ENCODE peak calls at places on chromosomes 11 and 22, in eight cellular contexts. R is stomach, Z is neural progenitor cell, L is GM23248, F is tibial artery, X is pancreas, Y is A549, V is heart right ventricle. W is an unnamed sample. For H3K9me3, the result is how much of the 10 kb centered on the place peaks cover.

GRCh38 chr11:91768783-91769182 is 455.8 kb upstream of the FAT3 start:
- DNase-seq in X (no peak), F (no peak), Y (no peak), R (no peak), L (no peak), V (no peak), Z (no peak), W (no peak)

GRCh38 chr11:45927332-45927683 is 4.9 kb downstream of the LARGE2 start:
- DNase-seq in X (peak), F (no peak), L (no peak), Y (no peak), V (no peak), Z (no peak), R (no peak), W (no peak)

GRCh38 chr22:27420186-27420816 is 381.3 kb downstream of the MN1 start:
- DNase-seq in X (no peak), Z (no peak), L (peak), V (peak), F (no peak), R (no peak), Y (no peak), W (no peak)

GRCh38 chr11:43693731-43694130 is 13.2 kb downstream of the HSD17B12 start:
- DNase-seq in F (no peak), V (no peak), X (no peak), Y (no peak), Z (no peak), L (no peak), R (no peak), W (no peak)

GRCh38 chr11:36214484-36214883 is 74.7 kb downstream of the COMMD9 start:
- DNase-seq in V (no peak), Z (no peak), R (no peak), L (no peak), Y (no peak), F (no peak), X (no peak), W (no peak)

GRCh38 chr11:65718964-65719492 is 1.6 kb downstream of the RNASEH2C start:
- DNase-seq in Y (no peak), X (peak), R (peak), V (no peak), Z (no peak), F (no peak), L (peak), W (no peak)

GRCh38 chr11:75450826-75451783 is 18.1 kb upstream of the KLHL35 start:
- DNase-seq in X (no peak), F (no peak), V (no peak), L (no peak), Y (no peak), R (no peak), Z (peak), W (peak)

GRCh38 chr11:103888541-103888951 is 147.9 kb upstream of the DDI1 start:
- DNase-seq in Y (peak), V (no peak), R (no peak), X (no peak), L (peak), Z (no peak), F (no peak), W (no peak)

GRCh38 chr11:2797181-2797711 is 88.3 kb downstream of the CDKN1C start:
- DNase-seq in V (peak), R (peak), F (peak), Y (no peak), L (no peak), X (no peak), Z (no peak), W (peak)

GRCh38 chr22:32444068-32444467 is 20.2 kb downstream of the BPIFC start:
- DNase-seq in Y (peak), F (no peak), V (no peak), Z (peak), X (no peak), L (no peak), R (no peak), W (no peak)

GRCh38 chr11:88552377-88553029 is 215.0 kb upstream of the CTSC start:
- DNase-seq in V (peak), F (no peak), X (peak), Y (peak), R (peak), L (peak), Z (peak), W (peak)

GRCh38 chr11:1874406-1875092 is 17.1 kb downstream of the PRR33 start:
- DNase-seq in F (no peak), X (no peak), V (peak), L (no peak), Z (no peak), R (no peak), Y (no peak), W (no peak)

DNA sequence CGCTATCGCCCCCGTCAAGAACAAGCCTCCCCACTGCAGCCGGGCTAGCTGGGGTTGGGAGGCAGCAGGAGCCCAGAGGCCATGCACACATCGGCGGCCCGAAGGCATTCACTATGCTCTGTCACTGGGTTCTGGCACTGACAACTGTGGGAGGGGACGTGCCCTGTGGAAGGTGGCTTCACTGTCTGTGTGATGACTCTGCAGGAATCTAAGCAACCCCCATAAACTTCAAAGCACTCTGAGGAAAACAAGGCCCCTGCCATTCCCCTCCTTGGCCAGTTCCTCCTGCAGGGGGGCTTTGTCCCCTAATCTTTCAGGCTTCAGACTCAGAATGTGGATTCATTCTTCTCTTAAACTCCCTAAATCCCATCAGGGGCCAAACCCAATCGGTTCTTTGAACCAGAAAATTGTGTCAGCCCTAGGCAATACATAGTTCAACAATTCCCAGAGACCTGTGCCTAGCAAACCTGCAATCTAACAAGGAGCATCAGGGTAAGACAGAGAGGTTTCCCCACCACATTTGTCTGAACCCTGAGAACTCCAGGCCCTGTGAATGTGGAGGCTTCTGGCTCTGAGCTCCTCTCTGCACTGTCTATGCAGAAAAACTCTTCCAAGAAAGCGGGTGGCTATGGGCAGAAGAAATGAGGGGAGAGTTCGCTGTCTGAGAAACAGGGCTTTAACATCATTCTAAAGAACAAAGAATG is 1477.2 kb downstream of the TBC1D22A start:
- DNase-seq in L (no peak), X (no peak), Z (peak), V (no peak), F (no peak), Y (no peak), R (peak), W (no peak)
- H3K9me3 ChIP-seq in L (under half), X (under half), Z (under half), V (under half), F (under half), Y (under half), R (under half), W (under half)

GRCh38 chr11:57800444-57801184 is 39.0 kb downstream of the CTNND1 start:
- DNase-seq in L (peak), F (no peak), Z (peak), X (peak), V (no peak), R (no peak), Y (peak), W (no peak)

GRCh38 chr11:57802411-57802810 is 40.8 kb downstream of the CTNND1 start:
- DNase-seq in X (no peak), V (no peak), Y (no peak), L (no peak), R (no peak), Z (no peak), F (no peak), W (no peak)

GRCh38 chr11:57798905-57799559 is 37.4 kb downstream of the CTNND1 start:
- DNase-seq in V (no peak), Y (peak), R (peak), L (peak), Z (no peak), F (peak), X (peak), W (no peak)

GRCh38 chr11:57804466-57804865 is 42.9 kb downstream of the CTNND1 start:
- DNase-seq in R (no peak), L (peak), Z (no peak), X (no peak), V (no peak), F (no peak), Y (no peak), W (no peak)

GRCh38 chr11:57801185-57801490 is 39.5 kb downstream of the CTNND1 start:
- DNase-seq in L (no peak), R (no peak), X (no peak), Z (no peak), V (no peak), F (no peak), Y (no peak), W (no peak)
- H3K27ac ChIP-seq in L (peak), R (no peak), X (no peak), Z (no peak), V (peak), F (no peak), Y (no peak), W (no peak)

DNA sequence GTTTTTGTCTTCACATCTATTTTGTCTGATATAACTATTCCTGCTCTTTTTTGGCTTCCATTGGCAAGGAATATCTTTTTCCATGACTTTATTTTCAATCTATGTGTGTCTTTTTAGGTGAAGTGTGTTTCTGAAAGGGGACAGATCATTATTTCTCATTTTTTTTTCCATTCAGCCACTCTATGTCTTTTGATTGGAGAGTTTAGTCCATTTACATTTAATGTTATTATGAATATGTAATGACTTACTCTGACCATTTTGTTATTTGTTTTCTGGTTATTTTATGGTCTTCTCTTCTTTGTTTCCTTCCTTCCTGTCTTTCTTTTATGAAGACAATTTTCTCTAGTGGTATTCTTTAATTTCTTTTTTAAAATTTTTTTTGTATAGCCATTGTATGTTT is 178.6 kb upstream of the CNTN5 start:
- DNase-seq in Y (no peak), F (no peak), V (no peak), X (no peak), Z (no peak), L (no peak), R (no peak), W (no peak)
- H3K9me3 ChIP-seq in Y (under half), F (under half), V (under half), X (under half), Z (under half), L (under half), R (under half), W (under half)

GRCh38 chr11:79538775-79539174 is 97.9 kb upstream of the TENM4 start:
- DNase-seq in F (no peak), L (no peak), Y (no peak), V (no peak), Z (no peak), R (no peak), X (no peak), W (no peak)
- H3K27ac ChIP-seq in F (no peak), L (no peak), Y (no peak), V (no peak), Z (no peak), R (no peak), X (no peak), W (no peak)

GRCh38 chr22:48396091-48396784 is 1431.4 kb downstream of the BRD1 start:
- DNase-seq in F (no peak), Y (no peak), V (no peak), Z (no peak), R (no peak), X (no peak), L (no peak), W (no peak)

GRCh38 chr22:48396785-48397530 is 1430.7 kb downstream of the BRD1 start:
- DNase-seq in X (no peak), R (no peak), L (no peak), F (no peak), V (no peak), Y (no peak), Z (no peak), W (no peak)

GRCh38 chr22:48394787-48395620 is 1432.7 kb downstream of the BRD1 start:
- DNase-seq in L (no peak), X (no peak), R (no peak), V (no peak), Y (no peak), F (no peak), Z (no peak), W (no peak)

GRCh38 chr22:48397531-48398180 is 1430.0 kb downstream of the BRD1 start:
- DNase-seq in Y (no peak), F (no peak), V (no peak), Z (no peak), R (no peak), L (no peak), X (no peak), W (no peak)

GRCh38 chr22:48398181-48398905 is 1429.3 kb downstream of the BRD1 start:
- DNase-seq in V (no peak), Z (no peak), Y (no peak), X (no peak), L (no peak), R (no peak), F (no peak), W (no peak)
- H3K9me3 ChIP-seq in V (under half), Z (under half), Y (under half), X (under half), L (under half), R (under half), F (under half), W (under half)

GRCh38 chr11:111362887-111363411 is 16.1 kb downstream of the POU2AF1 start:
- DNase-seq in Y (no peak), R (peak), X (peak), V (no peak), Z (no peak), L (no peak), F (no peak), W (no peak)
- H3K27ac ChIP-seq in Y (no peak), R (peak), X (peak), V (no peak), Z (no peak), L (no peak), F (no peak), W (no peak)

DNA sequence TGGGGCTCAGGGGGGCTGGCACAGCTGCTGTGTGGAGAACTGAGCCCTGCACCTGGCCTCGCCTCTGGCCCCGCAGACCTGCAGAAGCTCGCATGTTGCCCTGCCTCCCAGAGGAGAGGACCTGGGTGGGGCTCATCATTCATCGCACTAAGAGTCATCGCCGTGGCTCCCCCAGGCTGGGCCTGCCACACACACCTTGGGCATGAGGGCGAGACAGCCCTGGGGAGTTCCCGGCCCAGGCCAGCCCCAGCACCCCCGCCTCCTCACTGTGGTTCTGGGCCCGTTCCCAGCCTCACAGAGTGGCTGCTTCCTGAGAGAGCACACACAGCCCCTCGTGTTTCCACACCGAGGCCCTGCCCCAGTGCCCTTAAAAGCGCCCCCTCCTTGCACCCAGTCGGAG is 694.6 kb downstream of the TBC1D22A start:
- DNase-seq in R (no peak), Y (no peak), L (no peak), X (no peak), F (no peak), Z (no peak), V (no peak), W (no peak)
- H3K9me3 ChIP-seq in R (under half), Y (under half), L (under half), X (under half), F (under half), Z (under half), V (under half), W (under half)

GRCh38 chr22:25403284-25403606 is 161.2 kb upstream of the GRK3 start:
- DNase-seq in Z (no peak), L (no peak), Y (no peak), F (no peak), V (no peak), R (no peak), X (no peak), W (no peak)
- H3K27ac ChIP-seq in Z (no peak), L (no peak), Y (peak), F (peak), V (peak), R (peak), X (peak), W (no peak)

DNA sequence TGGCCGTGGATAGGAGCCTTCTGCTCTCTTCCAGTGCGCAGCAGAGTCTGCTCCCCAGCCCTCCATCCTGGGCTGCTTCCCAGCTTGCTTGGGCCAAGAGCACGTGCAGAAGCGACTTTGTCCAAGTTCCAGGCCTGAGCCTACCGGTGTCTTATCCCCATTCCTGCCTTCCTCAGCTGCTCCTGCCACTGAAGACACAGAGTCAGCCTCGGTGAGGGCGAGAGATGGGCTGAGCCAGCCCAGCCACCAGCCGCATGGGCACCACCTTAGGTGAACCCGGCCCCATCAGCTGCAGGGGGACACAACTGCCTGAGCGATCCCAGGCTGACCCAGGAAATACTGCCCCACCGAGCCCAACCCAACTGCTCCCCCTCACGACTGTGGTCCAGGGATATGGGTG is 847.8 kb downstream of the TBC1D22A start:
- DNase-seq in Z (no peak), F (no peak), V (no peak), Y (no peak), R (no peak), X (no peak), L (no peak), W (no peak)
- H3K9me3 ChIP-seq in Z (under half), F (under half), V (under half), Y (under half), R (under half), X (under half), L (under half), W (under half)